ENCODE peak calls at places on chromosomes 11 and 22, in seven cellular contexts. E is activated naive CD4-positive, alpha-beta T cell treated with anti-CD3 and anti-CD28 coated beads for 36 hours; W is uterus; J is EH; M is CD4-positive, alpha-beta memory T cell; P is stimulated activated CD4-positive, alpha-beta T cell treated with anti-CD3 and anti-CD28 coated beads, Interleukin-15, amount 100 ng/mL, for 24 hours; G is GDM1. Q is an unnamed sample.

GRCh38 chr11:78350646-78351165 is 66.9 kb downstream of the GAB2 start:
- DNase-seq in M (no peak), J (peak; percentile 56), W (no peak), E (no peak), P (no peak), G (peak; percentile 64), Q (peak; percentile 62)

GRCh38 chr11:3710485-3711259 is 39.5 kb upstream of the CHRNA10 start:
- DNase-seq in E (no peak), G (no peak), M (no peak), W (no peak), P (no peak), J (peak; percentile 64), Q (no peak)

GRCh38 chr11:1005913-1006312 is 30.6 kb downstream of the MUC6 start:
- DNase-seq in W (peak; percentile 35), P (no peak), E (no peak), G (no peak), J (no peak), M (no peak), Q (no peak)

GRCh38 chr11:18523079-18523478 is 3.7 kb downstream of the TSG101 start:
- DNase-seq in W (no peak), M (no peak), E (no peak), P (no peak), J (no peak), G (no peak), Q (no peak)

GRCh38 chr11:68414457-68415221 is 45.9 kb upstream of the PPP6R3 start:
- DNase-seq in J (no peak), P (no peak), E (no peak), M (no peak), W (no peak), G (no peak), Q (no peak)

GRCh38 chr11:79039122-79039521 is 401.7 kb downstream of the TENM4 start:
- DNase-seq in G (no peak), E (no peak), J (no peak), M (no peak), P (no peak), W (no peak), Q (no peak)

GRCh38 chr11:132632641-132633124 is 899.6 kb downstream of the OPCML start:
- DNase-seq in G (no peak), P (no peak), W (no peak), M (no peak), E (no peak), J (peak; percentile 100), Q (no peak)

GRCh38 chr11:10409207-10409661 is 45.8 kb upstream of the AMPD3 start:
- DNase-seq in E (peak; percentile 11), P (no peak), W (no peak), M (no peak), J (no peak), G (peak; percentile 48), Q (no peak)

GRCh38 chr11:45920531-45921477 is 1.7 kb upstream of the LARGE2 start:
- DNase-seq in G (no peak), E (no peak), M (no peak), P (no peak), W (peak; percentile 8), J (no peak), Q (no peak)

GRCh38 chr11:12826441-12826840 is 152.2 kb downstream of the TEAD1 start:
- DNase-seq in W (no peak), P (no peak), E (no peak), J (no peak), G (no peak), M (no peak), Q (no peak)

GRCh38 chr11:64918056-64918455 is 1.0 kb upstream of the ATG2A start:
- DNase-seq in G (no peak), E (peak; percentile 36), P (no peak), J (peak; percentile 72), M (no peak), W (no peak), Q (no peak)

GRCh38 chr22:45087802-45088201 is 75.9 kb upstream of the NUP50 start:
- DNase-seq in G (no peak), E (no peak), M (no peak), J (no peak), P (no peak), W (no peak), Q (no peak)

GRCh38 chr11:57752954-57753353 is 1.3 kb upstream of the BTBD18 start:
- DNase-seq in E (no peak), J (no peak), W (no peak), P (no peak), G (no peak), M (no peak), Q (no peak)

GRCh38 chr11:75147875-75148263 is 3.0 kb upstream of the SLCO2B1 start:
- DNase-seq in M (no peak), P (no peak), W (no peak), J (no peak), G (peak; percentile 9), E (no peak), Q (no peak)

GRCh38 chr22:39933741-39934140 is 26.5 kb upstream of the TMA7B start:
- DNase-seq in J (no peak), G (no peak), E (peak; percentile 36), M (no peak), P (no peak), W (no peak), Q (no peak)

GRCh38 chr11:108009497-108010360 is 1.0 kb downstream of the CUL5 start:
- DNase-seq in M (no peak), W (no peak), P (peak; percentile 15), E (peak; percentile 20), G (no peak), J (peak; percentile 33), Q (no peak)

GRCh38 chr11:17786824-17787525 is 52.4 kb downstream of the KCNC1 start:
- DNase-seq in J (peak; percentile 78), M (no peak), P (no peak), W (no peak), E (no peak), G (no peak), Q (no peak)

GRCh38 chr11:13433437-13433836 is 29.6 kb downstream of the BTBD10 start:
- DNase-seq in P (no peak), G (no peak), M (no peak), W (no peak), J (no peak), E (no peak), Q (no peak)

GRCh38 chr11:64854534-64855502 is 10.4 kb upstream of the CDC42BPG start:
- DNase-seq in G (no peak), J (peak; percentile 97), M (no peak), W (peak; percentile 81), E (peak; percentile 67), P (peak; percentile 68), Q (no peak)

GRCh38 chr11:130054966-130055365 is 14.7 kb upstream of the APLP2 start:
- DNase-seq in P (no peak), W (no peak), E (no peak), G (no peak), M (no peak), J (no peak), Q (no peak)

GRCh38 chr11:61259363-61259762 is 18.4 kb downstream of the PGA5 start:
- DNase-seq in E (no peak), P (no peak), W (no peak), M (no peak), J (no peak), G (no peak), Q (no peak)

GRCh38 chr11:911031-911889 is 650 bp upstream of the CHID1 start:
- DNase-seq in P (peak; percentile 64), E (peak; percentile 52), W (peak; percentile 58), G (no peak), J (peak; percentile 72), M (peak; percentile 27), Q (no peak)

GRCh38 chr11:120832609-120833221 is 191.2 kb upstream of the TBCEL start:
- DNase-seq in G (no peak), J (no peak), W (no peak), E (no peak), M (no peak), P (no peak), Q (no peak)

Q was measured in SIG-M5.